ENCODE peak calls at places on chromosome 1, in eight cellular contexts. L, J, M, Z, V, S, W and X are unnamed samples.

GRCh38 chr1:9728451-9729295 is 77.1 kb downstream of the PIK3CD start:
- DNase-seq in L (no peak), J (no peak), M (no peak), Z (no peak), V (no peak), S (no peak), W (no peak), X (no peak)

GRCh38 chr1:101109791-101110190 is 84.2 kb upstream of the DPH5 start:
- DNase-seq in L (no peak), J (no peak), M (no peak), Z (no peak), V (no peak), S (no peak), W (no peak), X (no peak)

GRCh38 chr1:51445346-51446090 is 73.5 kb downstream of the EPS15 start:
- DNase-seq in L (no peak), J (no peak), M (no peak), Z (no peak), V (peak; percentile 19), S (peak; percentile 72), W (no peak), X (no peak)

GRCh38 chr1:29332204-29332603 is 95.9 kb downstream of the PTPRU start:
- DNase-seq in L (no peak), J (no peak), M (no peak), Z (peak; percentile 66), V (peak; percentile 31), S (peak; percentile 41), W (no peak), X (no peak)

GRCh38 chr1:223462047-223462446 is 68.8 kb downstream of the CCDC185 start:
- DNase-seq in L (no peak), J (no peak), M (no peak), Z (no peak), V (no peak), S (no peak), W (no peak), X (no peak)

GRCh38 chr1:39576016-39576657 is 453 bp downstream of the PABPC4 start:
- DNase-seq in L (peak; percentile 57), J (no peak), M (no peak), Z (peak; percentile 57), V (no peak), S (peak; percentile 44), W (peak; percentile 61), X (peak; percentile 39)

GRCh38 chr1:205700865-205701401 is 20.6 kb upstream of the SLC45A3 start:
- DNase-seq in L (no peak), J (no peak), M (peak; percentile 76), Z (no peak), V (no peak), S (no peak), W (no peak), X (no peak)

GRCh38 chr1:103107696-103108524 is at the start of gene COL11A1:
- DNase-seq in L (no peak), J (no peak), M (no peak), Z (peak; percentile 20), V (no peak), S (no peak), W (no peak), X (no peak)

GRCh38 chr1:240029418-240029817 is 62.3 kb upstream of the FMN2 start:
- DNase-seq in L (no peak), J (no peak), M (no peak), Z (no peak), V (peak; percentile 88), S (peak; percentile 33), W (no peak), X (no peak)

GRCh38 chr1:20197329-20197791 is 11.0 kb upstream of the PLA2G2C start:
- DNase-seq in L (no peak), J (no peak), M (no peak), Z (no peak), V (no peak), S (no peak), W (no peak), X (no peak)

GRCh38 chr1:162502928-162503327 is 5.3 kb downstream of the UHMK1 start:
- DNase-seq in L (no peak), J (no peak), M (no peak), Z (no peak), V (no peak), S (no peak), W (no peak), X (no peak)

GRCh38 chr1:198449281-198449680 is 91.2 kb downstream of the ATP6V1G3 start:
- DNase-seq in L (no peak), J (no peak), M (no peak), Z (peak; percentile 15), V (no peak), S (no peak), W (no peak), X (no peak)

GRCh38 chr1:159012495-159012894 is 2.8 kb downstream of the IFI16 start:
- DNase-seq in L (no peak), J (no peak), M (no peak), Z (no peak), V (no peak), S (peak; percentile 30), W (no peak), X (peak; percentile 25)

GRCh38 chr1:207844374-207844773 is 66.6 kb downstream of the CD34 start:
- DNase-seq in L (no peak), J (no peak), M (no peak), Z (no peak), V (no peak), S (peak; percentile 56), W (no peak), X (no peak)

GRCh38 chr1:186925881-186926676 is 97.3 kb downstream of the PLA2G4A start:
- DNase-seq in L (no peak), J (no peak), M (no peak), Z (no peak), V (peak; percentile 44), S (peak; percentile 20), W (peak; percentile 6), X (no peak)

GRCh38 chr1:27816921-27817630 is 13.5 kb upstream of the PPP1R8 start:
- DNase-seq in L (no peak), J (no peak), M (no peak), Z (peak; percentile 83), V (no peak), S (peak; percentile 79), W (no peak), X (no peak)

GRCh38 chr1:87642581-87643129 is 314.0 kb downstream of the LMO4 start:
- DNase-seq in L (no peak), J (no peak), M (no peak), Z (peak; percentile 17), V (no peak), S (peak; percentile 51), W (no peak), X (no peak)

GRCh38 chr1:34696230-34696629 is 58.6 kb upstream of the GJB5 start:
- DNase-seq in L (no peak), J (no peak), M (peak; percentile 71), Z (no peak), V (peak; percentile 17), S (no peak), W (no peak), X (no peak)
- TF ChIP-seq CTCF in L (no peak), J (peak; percentile 42), M (no peak), Z (no peak), V (peak; percentile 24), S (no peak), W (no peak), X (no peak)

GRCh38 chr1:157043685-157044084 is 1.9 kb downstream of the ARHGEF11 start:
- DNase-seq in L (no peak), J (no peak), M (no peak), Z (no peak), V (no peak), S (no peak), W (no peak), X (no peak)
- TF ChIP-seq CTCF in L (no peak), J (no peak), M (no peak), Z (no peak), V (no peak), S (no peak), W (no peak), X (no peak)

DNA sequence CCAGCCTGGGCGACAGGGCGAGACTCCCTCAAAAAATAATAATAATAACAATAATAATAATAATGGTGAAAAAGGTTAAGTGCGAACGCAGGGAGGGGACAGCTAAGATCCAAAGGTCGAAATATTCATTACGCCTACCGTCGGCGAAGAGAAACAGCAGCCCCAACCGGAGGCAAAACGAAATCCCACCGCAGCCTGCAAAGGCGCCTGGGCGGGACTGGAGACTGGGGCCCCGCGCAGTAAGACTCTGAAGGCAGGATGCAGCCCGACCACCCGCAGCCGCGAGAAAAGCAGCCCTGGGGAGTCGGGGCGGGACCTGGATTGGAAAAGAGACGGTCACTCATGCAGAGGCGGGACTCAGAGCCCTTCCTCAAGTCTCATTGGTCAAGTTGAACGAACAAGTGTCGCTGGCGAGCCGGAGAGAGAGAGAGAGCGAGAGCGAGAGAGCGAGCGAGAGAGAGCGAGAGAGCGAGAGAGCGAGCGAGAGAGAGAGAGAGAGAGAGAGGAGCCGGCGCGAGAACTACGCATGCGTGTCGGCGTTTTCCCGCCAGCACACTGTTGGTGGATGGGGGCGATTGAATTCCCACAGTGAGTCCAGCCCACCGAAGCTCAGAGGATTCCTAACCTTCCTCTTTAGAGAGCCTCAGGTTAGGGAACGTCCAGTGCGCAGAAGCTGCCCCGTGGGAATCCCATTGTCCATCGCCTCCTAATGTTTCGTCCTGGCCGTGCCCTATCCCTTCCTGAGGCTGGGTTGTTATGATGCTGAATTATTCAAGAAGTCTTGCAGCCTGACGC is 10.7 kb downstream of the ENTREP3 start:
- DNase-seq in L (peak; percentile 97), J (peak; percentile 96), M (peak; percentile 99), Z (peak; percentile 98), V (peak; percentile 99), S (peak; percentile 99), W (peak; percentile 96), X (peak; percentile 88)
- TF ChIP-seq CTCF in L (peak; percentile 28), J (peak; percentile 65), M (peak; percentile 36), Z (peak; percentile 63), V (no peak), S (peak; percentile 24), W (peak; percentile 46), X (peak; percentile 20)

GRCh38 chr1:11059990-11060948 is at the start of gene SRM:
- DNase-seq in L (peak; percentile 93), J (peak; percentile 95), M (peak; percentile 95), Z (peak; percentile 97), V (no peak), S (peak; percentile 85), W (peak; percentile 100), X (peak; percentile 92)
- TF ChIP-seq CTCF in L (peak; percentile 69), J (peak; percentile 69), M (peak; percentile 64), Z (no peak), V (no peak), S (peak; percentile 15), W (peak; percentile 11), X (peak; percentile 36)

GRCh38 chr1:95453053-95453452 is 219.0 kb downstream of the RWDD3 start:
- DNase-seq in L (no peak), J (no peak), M (no peak), Z (no peak), V (no peak), S (no peak), W (no peak), X (no peak)

GRCh38 chr1:95451904-95452303 is 217.9 kb downstream of the RWDD3 start:
- DNase-seq in L (no peak), J (no peak), M (no peak), Z (no peak), V (no peak), S (no peak), W (no peak), X (no peak)

GRCh38 chr1:95451054-95451453 is 217.0 kb downstream of the RWDD3 start:
- DNase-seq in L (no peak), J (no peak), M (no peak), Z (no peak), V (no peak), S (no peak), W (no peak), X (no peak)
- TF ChIP-seq CTCF in L (no peak), J (no peak), M (no peak), Z (no peak), V (no peak), S (no peak), W (peak; percentile 20), X (no peak)

GRCh38 chr1:64654519-64655341 is 90.1 kb upstream of the RAVER2 start:
- DNase-seq in L (no peak), J (no peak), M (no peak), Z (no peak), V (no peak), S (peak; percentile 19), W (no peak), X (no peak)
- TF ChIP-seq CTCF in L (peak; percentile 26), J (no peak), M (no peak), Z (peak; percentile 18), V (no peak), S (no peak), W (no peak), X (no peak)